ENCODE peak calls at places on chromosome 13, in five cellular contexts. One of them, this sample, is unnamed.

GRCh38 chr13:107202371-107203023 is 634.6 kb upstream of the ARGLU1 start:
- DNase-seq in SJSA1: no peak
- DNase-seq in uterus: peak
- DNase-seq in CD8-positive, alpha-beta T cell: no peak
- DNase-seq in astrocyte of the spinal cord: peak
- DNase-seq in this sample: no peak

GRCh38 chr13:42380420-42381164 is 108.6 kb downstream of the AKAP11 start:
- DNase-seq in astrocyte of the spinal cord: no peak
- DNase-seq in CD8-positive, alpha-beta T cell: no peak
- DNase-seq in SJSA1: no peak
- DNase-seq in uterus: no peak
- DNase-seq in this sample: no peak

GRCh38 chr13:77637583-77637982 is 59.9 kb upstream of the SLAIN1 start:
- DNase-seq in CD8-positive, alpha-beta T cell: no peak
- DNase-seq in SJSA1: no peak
- DNase-seq in astrocyte of the spinal cord: no peak
- DNase-seq in uterus: no peak
- DNase-seq in this sample: no peak

GRCh38 chr13:70297219-70297618 is 189.0 kb upstream of the KLHL1 start:
- DNase-seq in SJSA1: no peak
- DNase-seq in astrocyte of the spinal cord: no peak
- DNase-seq in uterus: no peak
- DNase-seq in CD8-positive, alpha-beta T cell: no peak
- DNase-seq in this sample: no peak

GRCh38 chr13:95956589-95957148 is 96.5 kb downstream of the UGGT2 start:
- DNase-seq in SJSA1: no peak
- DNase-seq in astrocyte of the spinal cord: peak
- DNase-seq in CD8-positive, alpha-beta T cell: no peak
- DNase-seq in uterus: no peak
- DNase-seq in this sample: no peak

GRCh38 chr13:34344761-34345600 is 527.0 kb downstream of the RFC3 start:
- DNase-seq in SJSA1: peak
- DNase-seq in uterus: no peak
- DNase-seq in CD8-positive, alpha-beta T cell: no peak
- DNase-seq in astrocyte of the spinal cord: no peak
- DNase-seq in this sample: no peak

GRCh38 chr13:106336663-106337062 is 198.8 kb downstream of the EFNB2 start:
- DNase-seq in CD8-positive, alpha-beta T cell: no peak
- DNase-seq in uterus: no peak
- DNase-seq in SJSA1: no peak
- DNase-seq in astrocyte of the spinal cord: no peak
- DNase-seq in this sample: no peak

GRCh38 chr13:75481176-75482069 is 546 bp downstream of the TBC1D4 start:
- DNase-seq in SJSA1: peak
- DNase-seq in astrocyte of the spinal cord: peak
- DNase-seq in uterus: peak
- DNase-seq in CD8-positive, alpha-beta T cell: no peak
- DNase-seq in this sample: no peak

GRCh38 chr13:58134012-58134411 is 502.5 kb downstream of the PCDH17 start:
- DNase-seq in SJSA1: no peak
- DNase-seq in astrocyte of the spinal cord: no peak
- DNase-seq in CD8-positive, alpha-beta T cell: no peak
- DNase-seq in uterus: no peak
- DNase-seq in this sample: no peak

GRCh38 chr13:43473437-43473836 is 313.3 kb downstream of the ENOX1 start:
- DNase-seq in SJSA1: no peak
- DNase-seq in uterus: no peak
- DNase-seq in astrocyte of the spinal cord: no peak
- DNase-seq in CD8-positive, alpha-beta T cell: no peak
- DNase-seq in this sample: no peak

GRCh38 chr13:67204731-67205130 is 25.4 kb downstream of the PCDH9 start:
- DNase-seq in astrocyte of the spinal cord: no peak
- DNase-seq in SJSA1: no peak
- DNase-seq in uterus: no peak
- DNase-seq in CD8-positive, alpha-beta T cell: no peak
- DNase-seq in this sample: no peak

GRCh38 chr13:51246411-51247298 is 24.5 kb downstream of the FAM124A start:
- DNase-seq in uterus: no peak
- DNase-seq in CD8-positive, alpha-beta T cell: no peak
- DNase-seq in SJSA1: no peak
- DNase-seq in astrocyte of the spinal cord: no peak
- DNase-seq in this sample: no peak

GRCh38 chr13:76609643-76610042 is 276.6 kb downstream of the KCTD12 start:
- DNase-seq in CD8-positive, alpha-beta T cell: no peak
- DNase-seq in astrocyte of the spinal cord: no peak
- DNase-seq in SJSA1: no peak
- DNase-seq in uterus: no peak
- DNase-seq in this sample: no peak

GRCh38 chr13:30577381-30577780 is 40.3 kb upstream of the USPL1 start:
- DNase-seq in uterus: no peak
- DNase-seq in SJSA1: peak
- DNase-seq in astrocyte of the spinal cord: peak
- DNase-seq in CD8-positive, alpha-beta T cell: peak
- DNase-seq in this sample: no peak

GRCh38 chr13:32594339-32594738 is 8.1 kb downstream of the PDS5B start:
- DNase-seq in uterus: no peak
- DNase-seq in CD8-positive, alpha-beta T cell: no peak
- DNase-seq in SJSA1: no peak
- DNase-seq in astrocyte of the spinal cord: peak
- DNase-seq in this sample: no peak

GRCh38 chr13:19860884-19861655 is 2.4 kb downstream of the ZMYM5 start:
- DNase-seq in CD8-positive, alpha-beta T cell: peak
- DNase-seq in SJSA1: peak
- DNase-seq in astrocyte of the spinal cord: peak
- DNase-seq in uterus: no peak
- DNase-seq in this sample: peak

GRCh38 chr13:86946734-86947133 is 724.4 kb upstream of the SLITRK5 start:
- DNase-seq in SJSA1: no peak
- DNase-seq in CD8-positive, alpha-beta T cell: no peak
- DNase-seq in astrocyte of the spinal cord: no peak
- DNase-seq in uterus: no peak
- DNase-seq in this sample: peak

GRCh38 chr13:48977973-48978372 is 2.3 kb downstream of the FNDC3A start:
- DNase-seq in CD8-positive, alpha-beta T cell: no peak
- DNase-seq in uterus: no peak
- DNase-seq in SJSA1: no peak
- DNase-seq in astrocyte of the spinal cord: peak
- DNase-seq in this sample: no peak

GRCh38 chr13:113926951-113927660 is 46.8 kb downstream of the C13orf46 start:
- DNase-seq in uterus: no peak
- DNase-seq in CD8-positive, alpha-beta T cell: no peak
- DNase-seq in astrocyte of the spinal cord: no peak
- DNase-seq in SJSA1: no peak
- DNase-seq in this sample: no peak

GRCh38 chr13:53405616-53406015 is 377.0 kb downstream of the OLFM4 start:
- DNase-seq in SJSA1: no peak
- DNase-seq in CD8-positive, alpha-beta T cell: no peak
- DNase-seq in uterus: no peak
- DNase-seq in astrocyte of the spinal cord: no peak
- DNase-seq in this sample: no peak

GRCh38 chr13:50244913-50245574 is 229.8 kb downstream of the KCNRG start:
- DNase-seq in uterus: no peak
- DNase-seq in SJSA1: peak
- DNase-seq in CD8-positive, alpha-beta T cell: peak
- DNase-seq in astrocyte of the spinal cord: peak
- DNase-seq in this sample: no peak

GRCh38 chr13:71727036-71727435 is 140.0 kb downstream of the DACH1 start:
- DNase-seq in SJSA1: no peak
- DNase-seq in astrocyte of the spinal cord: no peak
- DNase-seq in CD8-positive, alpha-beta T cell: no peak
- DNase-seq in uterus: no peak
- DNase-seq in this sample: no peak

GRCh38 chr13:105665284-105665683 is 870.2 kb downstream of the EFNB2 start:
- DNase-seq in astrocyte of the spinal cord: peak
- DNase-seq in SJSA1: peak
- DNase-seq in CD8-positive, alpha-beta T cell: no peak
- DNase-seq in uterus: no peak
- DNase-seq in this sample: no peak

GRCh38 chr13:53379485-53379884 is 350.9 kb downstream of the OLFM4 start:
- DNase-seq in SJSA1: no peak
- DNase-seq in CD8-positive, alpha-beta T cell: no peak
- DNase-seq in astrocyte of the spinal cord: no peak
- DNase-seq in uterus: no peak
- DNase-seq in this sample: no peak

GRCh38 chr13:21240586-21240985 is 64.1 kb downstream of the MRPL57 start:
- DNase-seq in SJSA1: peak
- DNase-seq in astrocyte of the spinal cord: peak
- DNase-seq in uterus: no peak
- DNase-seq in CD8-positive, alpha-beta T cell: no peak
- DNase-seq in this sample: peak

GRCh38 chr13:113926301-113926761 is 47.5 kb downstream of the C13orf46 start:
- DNase-seq in astrocyte of the spinal cord: no peak
- DNase-seq in SJSA1: no peak
- DNase-seq in CD8-positive, alpha-beta T cell: no peak
- DNase-seq in uterus: no peak
- DNase-seq in this sample: no peak

GRCh38 chr13:51057001-51057400 is 54.1 kb downstream of the C13orf42 start:
- DNase-seq in astrocyte of the spinal cord: no peak
- DNase-seq in uterus: no peak
- DNase-seq in SJSA1: no peak
- DNase-seq in CD8-positive, alpha-beta T cell: no peak
- DNase-seq in this sample: no peak

GRCh38 chr13:79245937-79246574 is 160.0 kb downstream of the RBM26 start:
- DNase-seq in uterus: no peak
- DNase-seq in CD8-positive, alpha-beta T cell: no peak
- DNase-seq in SJSA1: no peak
- DNase-seq in astrocyte of the spinal cord: no peak
- DNase-seq in this sample: no peak

GRCh38 chr13:109787135-109787954 is 962 bp upstream of the IRS2 start:
- DNase-seq in astrocyte of the spinal cord: peak
- DNase-seq in CD8-positive, alpha-beta T cell: peak
- DNase-seq in SJSA1: peak
- DNase-seq in uterus: peak
- DNase-seq in this sample: no peak

GRCh38 chr13:74573654-74574053 is 439.4 kb upstream of the KLF12 start:
- DNase-seq in CD8-positive, alpha-beta T cell: no peak
- DNase-seq in astrocyte of the spinal cord: no peak
- DNase-seq in SJSA1: no peak
- DNase-seq in uterus: no peak
- DNase-seq in this sample: no peak

GRCh38 chr13:66659291-66660012 is 570.7 kb downstream of the PCDH9 start:
- DNase-seq in SJSA1: no peak
- DNase-seq in uterus: no peak
- DNase-seq in astrocyte of the spinal cord: peak
- DNase-seq in CD8-positive, alpha-beta T cell: no peak
- DNase-seq in this sample: no peak

DNA sequence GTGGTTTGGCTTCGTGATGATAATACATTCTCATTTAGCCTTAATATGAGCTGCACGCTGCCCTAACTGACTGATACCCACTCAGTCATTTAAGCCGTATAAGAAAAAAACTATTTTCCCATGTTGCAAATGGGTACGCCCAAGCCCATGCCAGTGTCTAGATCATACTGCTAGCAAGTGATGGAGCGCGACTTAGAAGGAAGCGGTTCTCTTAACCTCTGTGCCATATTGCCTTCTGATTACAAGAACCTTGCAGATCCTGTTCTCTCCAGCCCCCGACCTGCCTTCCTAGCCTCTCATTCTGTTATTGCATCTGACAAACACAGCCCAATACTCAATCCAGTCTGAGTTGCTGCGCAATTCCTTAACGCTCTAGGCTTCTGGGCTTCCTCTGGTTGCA is 603 bp downstream of the GPALPP1 start:
- DNase-seq in SJSA1: no peak
- DNase-seq in uterus: no peak
- DNase-seq in CD8-positive, alpha-beta T cell: peak
- DNase-seq in astrocyte of the spinal cord: no peak
- DNase-seq in this sample: no peak
- H3K4me3 ChIP-seq in SJSA1: peak
- H3K4me3 ChIP-seq in uterus: peak
- H3K4me3 ChIP-seq in CD8-positive, alpha-beta T cell: peak
- H3K4me3 ChIP-seq in astrocyte of the spinal cord: peak
- H3K4me3 ChIP-seq in this sample: peak

GRCh38 chr13:99431927-99432636 is 69.2 kb upstream of the TM9SF2 start:
- DNase-seq in CD8-positive, alpha-beta T cell: no peak
- DNase-seq in astrocyte of the spinal cord: no peak
- DNase-seq in uterus: no peak
- DNase-seq in SJSA1: no peak
- DNase-seq in this sample: no peak
- H3K4me3 ChIP-seq in CD8-positive, alpha-beta T cell: peak
- H3K4me3 ChIP-seq in astrocyte of the spinal cord: no peak
- H3K4me3 ChIP-seq in uterus: no peak
- H3K4me3 ChIP-seq in SJSA1: no peak
- H3K4me3 ChIP-seq in this sample: no peak

DNA sequence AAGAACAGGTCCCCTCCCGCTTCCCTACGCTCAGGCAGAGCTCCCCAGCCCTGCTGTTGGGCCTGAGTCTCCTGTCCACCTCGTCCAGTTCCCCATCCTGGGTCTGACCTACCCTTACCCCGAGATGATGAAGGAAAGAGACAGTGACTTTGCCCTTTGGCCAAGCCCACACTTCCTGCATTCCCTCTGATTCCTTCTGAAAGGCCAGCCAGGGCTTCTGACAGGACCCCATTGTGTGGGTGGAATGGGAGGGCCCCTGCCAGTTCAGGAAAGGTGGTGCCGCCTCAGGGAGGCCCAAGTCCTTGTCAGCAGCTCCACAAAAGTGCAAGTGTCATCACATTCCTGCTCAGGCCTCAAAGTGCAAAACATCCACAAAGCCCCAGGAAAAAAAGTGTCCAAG is 177.8 kb downstream of the PAN3 start:
- DNase-seq in CD8-positive, alpha-beta T cell: no peak
- DNase-seq in SJSA1: no peak
- DNase-seq in astrocyte of the spinal cord: no peak
- DNase-seq in uterus: no peak
- DNase-seq in this sample: no peak
- H3K4me3 ChIP-seq in CD8-positive, alpha-beta T cell: no peak
- H3K4me3 ChIP-seq in SJSA1: no peak
- H3K4me3 ChIP-seq in astrocyte of the spinal cord: no peak
- H3K4me3 ChIP-seq in uterus: no peak
- H3K4me3 ChIP-seq in this sample: no peak

DNA sequence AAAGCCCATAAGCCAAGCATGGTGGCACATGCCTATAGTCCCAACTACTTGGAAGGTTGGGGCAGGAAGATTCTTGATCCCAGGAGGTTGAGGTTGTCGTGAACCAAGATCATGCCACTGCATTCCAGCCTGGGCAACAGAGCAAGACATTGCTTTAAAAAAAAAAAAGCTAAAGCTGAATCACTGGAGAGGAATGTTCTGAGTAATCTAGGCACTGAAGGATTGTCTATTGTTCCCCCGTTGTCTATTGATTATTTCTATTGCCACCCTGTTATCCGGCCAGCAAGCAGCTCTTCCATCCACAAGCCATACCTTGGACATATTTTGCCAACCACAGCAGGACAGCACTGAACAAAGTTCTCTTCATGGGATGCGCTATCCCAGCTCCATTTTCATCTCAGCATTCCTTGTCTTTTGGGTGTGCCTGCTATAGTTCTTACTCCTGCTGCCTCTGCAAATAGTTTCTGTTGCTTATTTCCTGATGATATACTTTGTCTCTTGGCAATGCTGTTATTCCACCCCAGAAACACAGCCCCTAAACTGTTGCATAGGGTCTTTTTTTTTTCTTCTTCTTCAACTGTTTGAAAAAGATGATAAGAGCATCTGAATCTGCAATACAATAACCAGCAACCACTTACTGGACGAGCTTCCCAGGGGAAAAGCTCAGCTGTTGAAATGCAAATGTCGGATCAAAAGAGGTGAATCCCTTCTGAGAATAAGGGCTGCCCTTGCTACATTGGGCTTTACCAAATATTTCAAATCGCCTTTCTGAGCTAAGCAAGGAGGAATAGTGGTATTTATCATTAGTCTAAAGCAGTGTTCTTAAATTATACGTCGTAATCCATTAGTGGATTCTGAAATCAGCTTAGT is 22.2 kb upstream of the SIAH3 start:
- DNase-seq in CD8-positive, alpha-beta T cell: no peak
- DNase-seq in astrocyte of the spinal cord: peak
- DNase-seq in SJSA1: peak
- DNase-seq in uterus: no peak
- DNase-seq in this sample: no peak
- H3K4me3 ChIP-seq in CD8-positive, alpha-beta T cell: no peak
- H3K4me3 ChIP-seq in astrocyte of the spinal cord: no peak
- H3K4me3 ChIP-seq in SJSA1: no peak
- H3K4me3 ChIP-seq in uterus: no peak
- H3K4me3 ChIP-seq in this sample: no peak